ENCODE peak calls at places on chromosomes 2 and 18, in ten cellular contexts. S is endodermal cell, V is IMR-90, I is AG09319, B is fibroblast of the aortic adventitia, Y is cardiac fibroblast, O is A549, M is GM10248, J is left ventricle myocardium inferior, K is colonic mucosa. T is an unnamed sample.
A peak's percentile ranks its signal among the peaks of the same experiment; 100 is the strongest.

GRCh38 chr18:27704721-27705361 is 472.1 kb downstream of the CDH2 start:
- DNase-seq in S (no peak), V (no peak), I (no peak), B (no peak), Y (no peak), O (no peak), M (no peak), J (no peak), K (no peak), T (no peak)

GRCh38 chr2:230455005-230455684 is 39.1 kb downstream of the SP100 start:
- DNase-seq in S (no peak), V (no peak), I (no peak), B (no peak), Y (no peak), O (no peak), M (no peak), J (no peak), K (no peak), T (no peak)

GRCh38 chr2:54701029-54701428 is 22.4 kb upstream of the EML6 start:
- DNase-seq in S (no peak), V (peak; percentile 62), I (no peak), B (peak; percentile 54), Y (peak; percentile 41), O (no peak), M (no peak), J (no peak), K (no peak), T (no peak)

GRCh38 chr2:188668017-188668663 is 306.0 kb upstream of the COL3A1 start:
- DNase-seq in S (no peak), V (peak; percentile 93), I (peak; percentile 69), B (peak; percentile 97), Y (peak; percentile 93), O (no peak), M (no peak), J (no peak), K (no peak), T (no peak)

GRCh38 chr2:25851740-25852503 is 26.4 kb downstream of the ASXL2 start:
- DNase-seq in S (no peak), V (peak; percentile 93), I (peak; percentile 56), B (peak; percentile 93), Y (peak; percentile 93), O (peak; percentile 68), M (peak; percentile 70), J (no peak), K (peak; percentile 29), T (peak; percentile 73)

GRCh38 chr18:50297621-50298442 is 10.3 kb upstream of the CXXC1 start:
- DNase-seq in S (peak; percentile 89), V (peak; percentile 61), I (no peak), B (peak; percentile 73), Y (peak; percentile 84), O (no peak), M (peak; percentile 88), J (peak; percentile 80), K (peak; percentile 77), T (peak; percentile 91)

GRCh38 chr2:69483696-69484095 is 46.5 kb upstream of the NFU1 start:
- DNase-seq in S (no peak), V (no peak), I (no peak), B (no peak), Y (no peak), O (no peak), M (no peak), J (no peak), K (peak; percentile 55), T (no peak)

GRCh38 chr2:47070155-47070919 is 84.8 kb downstream of the STPG4 start:
- DNase-seq in S (peak; percentile 72), V (no peak), I (no peak), B (no peak), Y (no peak), O (no peak), M (no peak), J (no peak), K (peak; percentile 53), T (no peak)

GRCh38 chr18:24076950-24077349 is 61.9 kb upstream of the CABYR start:
- DNase-seq in S (no peak), V (no peak), I (no peak), B (no peak), Y (no peak), O (no peak), M (no peak), J (no peak), K (no peak), T (no peak)

DNA sequence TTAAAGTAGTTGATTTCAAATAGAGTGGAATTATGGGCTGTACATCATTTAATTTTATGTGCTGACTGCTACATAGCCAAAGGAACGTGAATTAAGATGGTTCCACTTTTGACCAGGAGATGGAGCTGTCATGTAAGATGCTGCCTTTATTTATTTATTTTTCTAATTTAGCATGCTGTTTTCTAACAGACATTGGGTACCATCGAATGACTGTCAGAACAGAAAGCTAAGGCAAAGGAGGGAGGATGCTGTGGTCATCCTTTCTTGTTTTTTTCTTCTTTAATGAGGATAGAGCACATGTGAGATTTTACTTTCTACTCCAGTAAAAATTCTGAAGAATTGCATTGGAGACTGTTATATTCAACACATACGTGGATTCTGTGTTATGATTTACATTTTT is at the start of gene SCN2A:
- DNase-seq in S (peak; percentile 51), V (peak; percentile 49), I (peak; percentile 8), B (peak; percentile 82), Y (peak; percentile 83), O (no peak), M (peak; percentile 4), J (no peak), K (no peak), T (peak; percentile 9)
- TF ChIP-seq CTCF in S (peak; percentile 92), V (peak; percentile 46), I (peak; percentile 54), B (peak; percentile 63), Y (peak; percentile 61), O (peak; percentile 60), M (peak; percentile 35), J (peak; percentile 78), K (peak; percentile 31), T (peak; percentile 62)

DNA sequence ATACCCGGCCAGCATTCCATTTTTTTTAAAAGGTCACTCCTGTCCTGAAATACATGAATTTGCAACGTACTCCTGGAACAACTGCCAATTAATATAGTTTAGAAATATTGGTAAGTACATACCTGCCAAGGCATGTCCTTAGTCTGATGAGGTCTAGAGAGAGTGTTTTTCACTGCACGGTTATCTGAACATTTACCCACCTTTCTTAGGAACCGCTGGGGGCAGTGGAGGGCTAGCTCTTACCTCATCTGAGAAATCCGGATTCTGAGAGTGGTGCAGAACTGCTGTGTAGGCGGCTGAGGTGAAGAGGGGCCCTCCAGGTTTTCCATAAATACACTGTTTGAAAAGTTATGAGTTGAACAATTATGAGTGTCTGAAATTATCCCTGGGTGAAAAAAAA is 133.1 kb upstream of the CCDC195 start:
- DNase-seq in S (no peak), V (no peak), I (no peak), B (no peak), Y (no peak), O (no peak), M (no peak), J (no peak), K (no peak), T (no peak)
- TF ChIP-seq CTCF in S (peak; percentile 56), V (no peak), I (no peak), B (no peak), Y (no peak), O (no peak), M (peak; percentile 11), J (no peak), K (no peak), T (no peak)

GRCh38 chr2:62423235-62423634 is 82.8 kb downstream of the TMEM17 start:
- DNase-seq in S (peak; percentile 70), V (peak; percentile 8), I (no peak), B (peak; percentile 24), Y (peak; percentile 19), O (no peak), M (no peak), J (no peak), K (no peak), T (no peak)
- TF ChIP-seq CTCF in S (peak; percentile 74), V (peak; percentile 34), I (peak; percentile 37), B (peak; percentile 53), Y (peak; percentile 21), O (peak; percentile 21), M (no peak), J (no peak), K (no peak), T (peak; percentile 8)

GRCh38 chr2:232658217-232658785 is 24.9 kb downstream of the EFHD1 start:
- DNase-seq in S (no peak), V (no peak), I (no peak), B (no peak), Y (no peak), O (no peak), M (no peak), J (no peak), K (no peak), T (no peak)
- TF ChIP-seq CTCF in S (peak; percentile 47), V (no peak), I (peak; percentile 7), B (no peak), Y (no peak), O (peak; percentile 14), M (peak; percentile 8), J (no peak), K (no peak), T (peak; percentile 10)

GRCh38 chr2:32010670-32011565 is at the start of gene MEMO1:
- DNase-seq in S (peak; percentile 98), V (peak; percentile 92), I (peak; percentile 85), B (peak; percentile 90), Y (peak; percentile 92), O (peak; percentile 98), M (peak; percentile 92), J (peak; percentile 95), K (peak; percentile 95), T (peak; percentile 92)
- TF ChIP-seq CTCF in S (no peak), V (peak; percentile 12), I (no peak), B (no peak), Y (no peak), O (no peak), M (no peak), J (no peak), K (no peak), T (no peak)

T was measured in GM13977.